ENCODE peak calls at places on chromosomes 7 and 10, in seven cellular contexts. X, K, V, O, U, C and H are unnamed samples.

GRCh38 chr7:117072620-117073118 is 119.4 kb downstream of the ST7 start:
- DNase-seq in X (peak; percentile 49), K (no peak), V (no peak), O (peak; percentile 71), U (no peak), C (no peak), H (peak; percentile 35)

GRCh38 chr7:101814081-101814995 is 3.1 kb upstream of the CUX1 start:
- DNase-seq in X (peak; percentile 70), K (peak; percentile 63), V (peak; percentile 75), O (peak; percentile 44), U (peak; percentile 78), C (peak; percentile 60), H (peak; percentile 68)

GRCh38 chr10:102435529-102436233 is 3.3 kb upstream of the CUEDC2 start:
- DNase-seq in X (no peak), K (no peak), V (peak; percentile 66), O (no peak), U (no peak), C (no peak), H (no peak)

GRCh38 chr7:55100172-55100961 is 81.5 kb downstream of the EGFR start:
- DNase-seq in X (no peak), K (no peak), V (no peak), O (peak; percentile 45), U (no peak), C (peak; percentile 85), H (no peak)

GRCh38 chr7:121244120-121244865 is 84.5 kb upstream of the WNT16 start:
- DNase-seq in X (no peak), K (no peak), V (no peak), O (no peak), U (no peak), C (no peak), H (no peak)

GRCh38 chr7:24972991-24973390 is 7.0 kb downstream of the OSBPL3 start:
- DNase-seq in X (no peak), K (no peak), V (no peak), O (peak; percentile 87), U (no peak), C (peak; percentile 54), H (peak; percentile 52)

GRCh38 chr7:75604408-75604807 is 112.3 kb downstream of the SPDYE5 start:
- DNase-seq in X (no peak), K (no peak), V (no peak), O (no peak), U (no peak), C (no peak), H (no peak)

GRCh38 chr7:142391191-142391992 is 133.5 kb upstream of the PRSS58 start:
- DNase-seq in X (peak; percentile 78), K (peak; percentile 51), V (peak; percentile 76), O (peak; percentile 15), U (peak; percentile 88), C (peak; percentile 67), H (no peak)

GRCh38 chr7:150357277-150357676 is 11.3 kb upstream of the REPIN1 start:
- DNase-seq in X (no peak), K (no peak), V (no peak), O (no peak), U (no peak), C (peak; percentile 42), H (peak; percentile 86)

GRCh38 chr7:29328811-29329210 is 134.2 kb downstream of the CHN2 start:
- DNase-seq in X (no peak), K (no peak), V (no peak), O (no peak), U (no peak), C (peak; percentile 81), H (no peak)

GRCh38 chr10:84783386-84783785 is 455.0 kb downstream of the CCSER2 start:
- DNase-seq in X (peak; percentile 78), K (peak; percentile 39), V (peak; percentile 54), O (no peak), U (no peak), C (peak; percentile 51), H (peak; percentile 18)

GRCh38 chr10:96789571-96790108 is 42.5 kb upstream of the LCOR start:
- DNase-seq in X (peak; percentile 55), K (peak; percentile 14), V (no peak), O (no peak), U (peak; percentile 78), C (no peak), H (peak; percentile 41)

DNA sequence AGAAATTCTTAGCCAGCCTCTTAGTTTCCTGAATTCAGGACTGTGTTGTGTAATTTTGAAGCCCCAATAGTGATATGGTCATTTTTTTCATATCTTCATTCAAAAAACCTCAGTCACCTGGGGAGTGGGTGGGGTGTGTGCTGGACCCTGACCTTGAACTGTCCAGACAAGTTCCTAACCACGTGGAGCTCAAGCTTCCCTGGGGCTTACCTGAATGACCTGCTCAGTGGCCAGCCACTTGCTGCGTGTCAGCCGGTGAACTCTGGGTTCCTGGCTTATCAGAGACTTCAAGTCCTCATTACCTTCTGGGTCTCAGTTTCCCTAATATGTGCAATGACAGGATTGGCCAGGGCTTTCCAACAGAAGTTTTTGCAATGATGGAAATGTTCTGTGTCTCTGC is 27.1 kb downstream of the MGMT start:
- DNase-seq in X (no peak), K (no peak), V (no peak), O (no peak), U (no peak), C (no peak), H (no peak)
- H2BK120ac ChIP-seq in X (no peak overlapping the region), K (no peak overlapping the region), V (no peak overlapping the region), O (no peak overlapping the region), U (no peak overlapping the region), C (peak overlapping the region; percentile 89), H (no peak overlapping the region)

DNA sequence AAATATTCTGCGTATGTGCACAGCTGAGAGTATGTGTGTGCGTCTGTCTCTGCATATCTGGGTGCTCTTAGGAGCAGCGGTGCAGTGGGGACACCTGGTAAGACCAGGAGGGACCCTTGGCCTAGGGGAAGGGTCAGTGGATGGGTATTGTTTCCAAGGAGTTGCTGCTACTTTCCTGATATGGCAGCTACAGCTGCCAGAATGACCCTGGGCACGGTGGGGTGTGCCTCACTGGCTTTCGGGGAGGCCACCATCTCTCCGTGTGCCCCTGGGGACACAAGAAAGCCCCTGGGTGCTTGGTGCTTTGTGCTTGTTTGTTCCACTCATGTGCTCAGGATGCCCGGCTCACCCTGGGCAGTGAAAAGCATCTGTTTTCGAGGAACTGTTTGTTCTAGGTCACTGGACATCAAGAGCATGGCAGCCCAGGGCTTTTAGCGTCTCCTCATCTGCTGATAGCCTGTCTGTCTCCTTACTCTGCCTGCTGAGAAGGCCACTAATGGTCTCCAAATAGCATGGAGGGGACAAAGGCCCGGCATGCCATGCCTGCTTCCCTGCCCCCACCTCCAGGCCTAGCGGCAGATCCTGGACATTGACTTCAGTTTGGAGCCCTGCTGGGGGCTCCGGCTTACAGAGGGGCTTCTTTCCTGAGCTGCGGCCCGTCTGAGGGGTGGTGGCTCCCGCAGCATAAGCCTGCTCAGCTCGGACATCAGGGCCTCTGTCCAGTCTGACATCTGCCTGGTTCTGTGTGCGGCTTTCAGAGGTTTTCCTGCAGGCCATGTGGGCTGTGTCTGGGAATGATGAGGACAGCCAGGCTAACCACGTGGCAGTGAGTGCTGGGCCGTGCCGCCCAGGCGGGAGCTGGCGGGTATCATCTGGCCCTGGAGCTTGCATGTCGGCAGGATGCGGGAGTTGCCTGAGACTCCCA is 8.9 kb downstream of the PFKFB3 start:
- DNase-seq in X (peak; percentile 44), K (peak; percentile 56), V (peak; percentile 27), O (peak; percentile 46), U (peak; percentile 50), C (peak; percentile 24), H (no peak)
- H2BK120ac ChIP-seq in X (no peak overlapping the region), K (no peak overlapping the region), V (no peak overlapping the region), O (no peak overlapping the region), U (no peak overlapping the region), C (no peak overlapping the region), H (no peak overlapping the region)

GRCh38 chr7:129781856-129782256 is 170.3 kb downstream of the NRF1 start:
- DNase-seq in X (no peak), K (peak; percentile 29), V (peak; percentile 88), O (no peak), U (peak; percentile 90), C (no peak), H (no peak)

GRCh38 chr7:129782257-129783096 is 170.3 kb downstream of the UBE2H start:
- DNase-seq in X (no peak), K (peak; percentile 18), V (no peak), O (no peak), U (no peak), C (no peak), H (no peak)

GRCh38 chr7:129780257-129781127 is 169.0 kb downstream of the NRF1 start:
- DNase-seq in X (peak; percentile 93), K (peak; percentile 48), V (peak; percentile 96), O (no peak), U (peak; percentile 92), C (peak; percentile 82), H (no peak)

GRCh38 chr7:129779602-129780256 is 168.2 kb downstream of the NRF1 start:
- DNase-seq in X (no peak), K (peak; percentile 67), V (no peak), O (no peak), U (peak; percentile 90), C (peak; percentile 73), H (no peak)

GRCh38 chr7:129781128-129781855 is 169.8 kb downstream of the NRF1 start:
- DNase-seq in X (no peak), K (peak; percentile 26), V (no peak), O (no peak), U (no peak), C (no peak), H (no peak)
- H2BK120ac ChIP-seq in X (no peak overlapping the region), K (no peak overlapping the region), V (no peak overlapping the region), O (no peak overlapping the region), U (no peak overlapping the region), C (no peak overlapping the region), H (no peak overlapping the region)

DNA sequence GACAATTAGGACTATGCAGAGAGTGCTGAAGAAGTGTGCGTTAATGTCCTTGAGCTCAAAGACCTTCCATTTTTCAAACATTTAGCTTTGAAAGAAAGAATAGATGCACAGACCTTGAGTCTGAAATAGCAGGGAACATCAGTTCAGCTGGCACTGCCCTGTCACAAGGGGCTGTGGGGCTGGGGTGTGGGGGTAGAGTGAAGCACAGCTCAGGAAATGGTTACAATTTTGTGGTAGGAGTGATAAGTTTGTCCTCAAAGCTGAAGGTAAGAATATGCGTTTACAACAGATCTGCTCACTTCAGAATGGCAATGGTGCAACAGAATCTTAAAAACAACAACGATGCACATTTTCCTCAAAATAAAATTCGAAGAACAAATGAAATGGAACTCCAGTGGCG is 33.6 kb downstream of the SMKR1 start:
- DNase-seq in X (no peak), K (no peak), V (no peak), O (no peak), U (no peak), C (no peak), H (no peak)
- H2BK120ac ChIP-seq in X (no peak overlapping the region), K (no peak overlapping the region), V (no peak overlapping the region), O (no peak overlapping the region), U (no peak overlapping the region), C (no peak overlapping the region), H (no peak overlapping the region)